ENCODE peak calls at places on chromosomes 16 and 17, in seven cellular contexts. S is BJ, W is neural progenitor cell, C is HCT116, K is fibroblast of mammary gland, M is heart right ventricle, X is AG04450. U is an unnamed sample.

GRCh38 chr16:17293813-17294558 is 176.8 kb downstream of the XYLT1 start:
- DNase-seq in S (no peak), W (no peak), C (no peak), K (no peak), M (no peak), X (no peak), U (no peak)

GRCh38 chr17:45640141-45640850 is 143.8 kb upstream of the CRHR1 start:
- DNase-seq in S (no peak), W (peak; percentile 89), C (peak; percentile 78), K (peak; percentile 76), M (peak; percentile 62), X (peak; percentile 43), U (peak; percentile 60)

GRCh38 chr17:21001813-21002221 is 41.0 kb downstream of the USP22 start:
- DNase-seq in S (no peak), W (no peak), C (no peak), K (no peak), M (no peak), X (no peak), U (no peak)

GRCh38 chr17:21249086-21249795 is 4.0 kb downstream of the NATD1 start:
- DNase-seq in S (no peak), W (no peak), C (no peak), K (no peak), M (no peak), X (no peak), U (no peak)

GRCh38 chr17:3903881-3904286 is 11.0 kb upstream of the CAMKK1 start:
- DNase-seq in S (no peak), W (no peak), C (no peak), K (no peak), M (no peak), X (no peak), U (no peak)

GRCh38 chr16:50696575-50697420 is 3.4 kb downstream of the NOD2 start:
- DNase-seq in S (no peak), W (no peak), C (peak; percentile 81), K (peak; percentile 81), M (peak; percentile 75), X (no peak), U (peak; percentile 35)

GRCh38 chr17:7079581-7080444 is at the start of gene CLEC10A:
- DNase-seq in S (no peak), W (no peak), C (no peak), K (no peak), M (no peak), X (no peak), U (no peak)

GRCh38 chr17:79935845-79936470 is 96.7 kb upstream of the CBX4 start:
- DNase-seq in S (no peak), W (no peak), C (no peak), K (no peak), M (peak; percentile 9), X (no peak), U (no peak)

GRCh38 chr16:66030036-66030435 is 336.5 kb upstream of the CDH5 start:
- DNase-seq in S (no peak), W (no peak), C (no peak), K (peak; percentile 83), M (no peak), X (peak; percentile 61), U (peak; percentile 40)

GRCh38 chr17:64326420-64327054 is 63.5 kb upstream of the TEX2 start:
- DNase-seq in S (no peak), W (no peak), C (no peak), K (peak; percentile 47), M (peak; percentile 84), X (no peak), U (no peak)

GRCh38 chr16:14529010-14529669 is 100.9 kb downstream of the PARN start:
- DNase-seq in S (peak; percentile 53), W (peak; percentile 78), C (peak; percentile 66), K (peak; percentile 95), M (peak; percentile 55), X (peak; percentile 83), U (peak; percentile 78)

GRCh38 chr17:18198530-18198929 is 14.9 kb downstream of the ALKBH5 start:
- DNase-seq in S (no peak), W (no peak), C (no peak), K (no peak), M (no peak), X (no peak), U (no peak)

GRCh38 chr17:79892457-79893236 is 53.4 kb upstream of the CBX4 start:
- DNase-seq in S (no peak), W (no peak), C (no peak), K (no peak), M (peak; percentile 31), X (no peak), U (no peak)

GRCh38 chr16:66095676-66096075 is 270.8 kb upstream of the CDH5 start:
- DNase-seq in S (no peak), W (no peak), C (no peak), K (no peak), M (no peak), X (no peak), U (no peak)

GRCh38 chr17:56694825-56695224 is 101.3 kb downstream of the NOG start:
- DNase-seq in S (no peak), W (no peak), C (no peak), K (peak; percentile 12), M (no peak), X (no peak), U (no peak)

GRCh38 chr17:19876524-19877161 is 8.9 kb upstream of the ULK2 start:
- DNase-seq in S (no peak), W (no peak), C (no peak), K (no peak), M (peak; percentile 60), X (no peak), U (no peak)

GRCh38 chr17:2259769-2260536 is 43.6 kb downstream of the SMG6 start:
- DNase-seq in S (no peak), W (no peak), C (no peak), K (peak; percentile 81), M (no peak), X (no peak), U (no peak)

GRCh38 chr16:80047796-80048649 is 447.5 kb upstream of the MAF start:
- DNase-seq in S (no peak), W (no peak), C (no peak), K (no peak), M (no peak), X (no peak), U (no peak)

GRCh38 chr16:72927199-72928088 is 120.5 kb downstream of the ZFHX3 start:
- DNase-seq in S (peak; percentile 31), W (no peak), C (no peak), K (peak; percentile 95), M (no peak), X (peak; percentile 78), U (no peak)

GRCh38 chr17:74755533-74755932 is 7.1 kb downstream of the NHERF1 start:
- DNase-seq in S (no peak), W (no peak), C (no peak), K (no peak), M (no peak), X (no peak), U (no peak)

GRCh38 chr16:78606572-78606971 is 507.1 kb downstream of the WWOX start:
- DNase-seq in S (no peak), W (peak; percentile 55), C (no peak), K (no peak), M (no peak), X (no peak), U (no peak)

GRCh38 chr16:57089406-57089805 is 3.0 kb upstream of the CPNE2 start:
- DNase-seq in S (no peak), W (no peak), C (no peak), K (no peak), M (no peak), X (no peak), U (no peak)

GRCh38 chr16:50303605-50304466 is 37.5 kb downstream of the ADCY7 start:
- DNase-seq in S (no peak), W (no peak), C (no peak), K (no peak), M (no peak), X (no peak), U (no peak)

GRCh38 chr17:14211778-14212177 is 24.9 kb downstream of the CDRT15 start:
- DNase-seq in S (no peak), W (no peak), C (no peak), K (no peak), M (peak; percentile 33), X (no peak), U (no peak)
- TF ChIP-seq CTCF in S (peak; percentile 49), W (peak; percentile 25), C (peak; percentile 31), K (peak; percentile 38), M (peak; percentile 16), X (peak; percentile 32), U (peak; percentile 47)

GRCh38 chr17:61403846-61404701 is 4.4 kb downstream of the TBX2 start:
- DNase-seq in S (no peak), W (peak; percentile 59), C (no peak), K (no peak), M (no peak), X (no peak), U (no peak)
- H3K4me3 ChIP-seq in S (peak overlapping the region; percentile 78), W (peak overlapping the region; percentile 36), C (no peak overlapping the region), K (peak overlapping the region; percentile 86), M (peak overlapping the region; percentile 72), X (peak overlapping the region; percentile 98), U (peak overlapping the region; percentile 60)

GRCh38 chr17:81664051-81664470 is 2.3 kb downstream of the OXLD1 start:
- DNase-seq in S (no peak), W (no peak), C (peak; percentile 64), K (peak; percentile 25), M (no peak), X (no peak), U (no peak)

GRCh38 chr17:81665205-81666091 is 957 bp downstream of the OXLD1 start:
- DNase-seq in S (no peak), W (peak; percentile 23), C (no peak), K (peak; percentile 24), M (no peak), X (no peak), U (no peak)

GRCh38 chr17:81666092-81666341 is 388 bp downstream of the OXLD1 start:
- DNase-seq in S (no peak), W (peak; percentile 81), C (no peak), K (no peak), M (no peak), X (no peak), U (no peak)

GRCh38 chr17:81666342-81667191 is at the start of the genes CCDC137 and OXLD1:
- DNase-seq in S (peak; percentile 70), W (peak; percentile 98), C (peak; percentile 94), K (peak; percentile 95), M (peak; percentile 97), X (peak; percentile 91), U (peak; percentile 82)

DNA sequence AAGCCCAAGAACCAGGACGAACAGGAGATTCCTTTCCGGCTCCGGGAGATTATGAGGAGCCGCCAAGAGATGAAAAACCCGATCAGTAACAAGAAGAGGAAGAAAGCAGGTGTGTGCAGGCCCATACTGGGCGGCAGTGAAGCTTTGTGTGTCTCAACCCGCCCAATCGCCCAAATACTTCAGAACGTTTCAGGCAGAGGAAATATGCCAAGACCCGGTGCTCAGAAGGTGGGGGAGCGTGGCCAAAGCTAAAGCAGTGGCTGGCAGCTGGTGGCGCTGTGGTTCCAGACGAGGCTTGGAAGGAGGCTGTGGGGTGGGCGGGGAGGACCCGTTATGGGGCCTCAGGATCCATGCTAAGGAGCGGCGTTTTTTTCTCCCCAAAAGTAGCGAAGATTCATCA is 1.2 kb downstream of the CCDC137 start:
- DNase-seq in S (no peak), W (peak; percentile 48), C (no peak), K (peak; percentile 12), M (no peak), X (no peak), U (no peak)
- TF ChIP-seq CTCF in S (no peak), W (no peak), C (peak; percentile 55), K (no peak), M (no peak), X (no peak), U (no peak)

GRCh38 chr16:88390265-88390664 is 7.5 kb downstream of the ZNF469 start:
- DNase-seq in S (no peak), W (no peak), C (no peak), K (no peak), M (peak; percentile 26), X (no peak), U (no peak)
- H3K4me3 ChIP-seq in S (no peak overlapping the region), W (no peak overlapping the region), C (no peak overlapping the region), K (no peak overlapping the region), M (no peak overlapping the region), X (no peak overlapping the region), U (no peak overlapping the region)

U was measured in HFF-Myc.